ENCODE peak calls at places on chromosomes 3 and 15, in nine cellular contexts. E is SK-N-SH, Q is upper lobe of right lung, C is aorta, R is right atrium auricular region, A is pancreas, S is ovary, O is heart left ventricle, T is H9. H is an unnamed sample.

GRCh38 chr3:9397911-9398714 is 698 bp downstream of the SETD5 start:
- DNase-seq in E (peak), Q (peak), C (peak), R (peak), A (peak), S (peak), O (peak), T (peak), H (peak)

GRCh38 chr15:60966746-60967145 is 262.4 kb downstream of the RORA start:
- DNase-seq in E (no peak), Q (no peak), C (no peak), R (no peak), A (no peak), S (no peak), O (no peak), T (no peak), H (no peak)

GRCh38 chr3:126399348-126399730 is 4.6 kb downstream of the CFAP100 start:
- DNase-seq in E (no peak), Q (no peak), C (no peak), R (no peak), A (no peak), S (no peak), O (no peak), T (no peak), H (no peak)

GRCh38 chr15:67196672-67197363 is 57.6 kb downstream of the AAGAB start:
- DNase-seq in E (no peak), Q (no peak), C (no peak), R (no peak), A (no peak), S (no peak), O (no peak), T (no peak), H (peak)

GRCh38 chr15:27725733-27726132 is 373.4 kb downstream of the OCA2 start:
- DNase-seq in E (no peak), Q (no peak), C (no peak), R (no peak), A (no peak), S (no peak), O (no peak), T (no peak), H (no peak)

GRCh38 chr15:64825081-64825430 is 391 bp downstream of the PIF1 start:
- DNase-seq in E (peak), Q (no peak), C (no peak), R (no peak), A (no peak), S (no peak), O (no peak), T (no peak), H (no peak)

GRCh38 chr3:10945683-10946287 is 46.8 kb upstream of the SLC6A1 start:
- DNase-seq in E (peak), Q (peak), C (peak), R (no peak), A (peak), S (peak), O (peak), T (peak), H (peak)

GRCh38 chr3:73037369-73037699 is 24.1 kb upstream of the EBLN2 start:
- DNase-seq in E (no peak), Q (no peak), C (no peak), R (no peak), A (no peak), S (no peak), O (no peak), T (no peak), H (no peak)

GRCh38 chr3:12896206-12896697 is 54.9 kb upstream of the RPL32 start:
- DNase-seq in E (no peak), Q (no peak), C (no peak), R (no peak), A (no peak), S (no peak), O (peak), T (no peak), H (no peak)

GRCh38 chr3:46972396-46972795 is 4.1 kb downstream of the CCDC12 start:
- DNase-seq in E (no peak), Q (no peak), C (no peak), R (no peak), A (no peak), S (no peak), O (peak), T (no peak), H (no peak)

GRCh38 chr3:43676440-43676839 is 14.3 kb upstream of the ABHD5 start:
- DNase-seq in E (no peak), Q (no peak), C (no peak), R (no peak), A (no peak), S (no peak), O (no peak), T (no peak), H (no peak)

GRCh38 chr3:180180795-180181194 is 144.1 kb upstream of the PEX5L start:
- DNase-seq in E (no peak), Q (no peak), C (no peak), R (no peak), A (no peak), S (no peak), O (no peak), T (no peak), H (no peak)

GRCh38 chr3:173939319-173939718 is 541.8 kb downstream of the NLGN1 start:
- DNase-seq in E (no peak), Q (no peak), C (no peak), R (no peak), A (no peak), S (no peak), O (no peak), T (no peak), H (no peak)

GRCh38 chr3:51156147-51156546 is 228.9 kb upstream of the MANF start:
- DNase-seq in E (no peak), Q (no peak), C (no peak), R (no peak), A (no peak), S (no peak), O (no peak), T (no peak), H (no peak)

GRCh38 chr3:99781761-99782160 is 35.9 kb upstream of the CMSS1 start:
- DNase-seq in E (no peak), Q (no peak), C (no peak), R (no peak), A (no peak), S (no peak), O (no peak), T (no peak), H (peak)

GRCh38 chr3:52857870-52858269 is 23.1 kb upstream of the MUSTN1 start:
- DNase-seq in E (no peak), Q (no peak), C (no peak), R (no peak), A (no peak), S (no peak), O (no peak), T (no peak), H (no peak)

GRCh38 chr3:178762382-178762781 is 226.1 kb downstream of the KCNMB2 start:
- DNase-seq in E (no peak), Q (no peak), C (no peak), R (no peak), A (no peak), S (no peak), O (no peak), T (no peak), H (no peak)

GRCh38 chr3:88589131-88589530 is 439.4 kb downstream of the C3orf38 start:
- DNase-seq in E (no peak), Q (no peak), C (no peak), R (no peak), A (no peak), S (no peak), O (no peak), T (no peak), H (no peak)

GRCh38 chr15:64923546-64923945 is 11.8 kb downstream of the ANKDD1A start:
- DNase-seq in E (no peak), Q (no peak), C (no peak), R (no peak), A (no peak), S (no peak), O (no peak), T (no peak), H (no peak)

GRCh38 chr15:70863450-70864218 is 9.7 kb upstream of the LARP6 start:
- DNase-seq in E (no peak), Q (no peak), C (no peak), R (peak), A (no peak), S (no peak), O (no peak), T (no peak), H (no peak)

GRCh38 chr15:73930790-73931281 is 4.6 kb downstream of the LOXL1 start:
- DNase-seq in E (no peak), Q (no peak), C (peak), R (no peak), A (peak), S (no peak), O (peak), T (no peak), H (no peak)

GRCh38 chr3:195508185-195508584 is 34.9 kb downstream of the PPP1R2 start:
- DNase-seq in E (no peak), Q (no peak), C (no peak), R (no peak), A (no peak), S (no peak), O (no peak), T (no peak), H (no peak)

GRCh38 chr3:73398084-73398483 is 226.7 kb downstream of the PDZRN3 start:
- DNase-seq in E (no peak), Q (no peak), C (no peak), R (no peak), A (no peak), S (no peak), O (no peak), T (no peak), H (no peak)

GRCh38 chr3:138921316-138922292 is 25.3 kb downstream of the FOXL2 start:
- DNase-seq in E (no peak), Q (no peak), C (peak), R (no peak), A (no peak), S (no peak), O (no peak), T (no peak), H (no peak)

GRCh38 chr15:98874773-98875172 is 132.8 kb downstream of the PGPEP1L start:
- DNase-seq in E (no peak), Q (no peak), C (no peak), R (no peak), A (no peak), S (no peak), O (no peak), T (no peak), H (no peak)

GRCh38 chr3:32472716-32473115 is 29.9 kb downstream of the CMTM6 start:
- DNase-seq in E (no peak), Q (no peak), C (no peak), R (no peak), A (no peak), S (no peak), O (no peak), T (no peak), H (no peak)

GRCh38 chr3:173739716-173740115 is 342.2 kb downstream of the NLGN1 start:
- DNase-seq in E (no peak), Q (no peak), C (no peak), R (no peak), A (no peak), S (no peak), O (no peak), T (no peak), H (no peak)

GRCh38 chr15:83734487-83734886 is 80.6 kb downstream of the ADAMTSL3 start:
- DNase-seq in E (no peak), Q (no peak), C (no peak), R (no peak), A (no peak), S (peak), O (peak), T (peak), H (peak)

GRCh38 chr3:30548605-30549004 is 57.8 kb upstream of the TGFBR2 start:
- DNase-seq in E (peak), Q (no peak), C (no peak), R (no peak), A (no peak), S (no peak), O (no peak), T (peak), H (no peak)

GRCh38 chr3:155007729-155008128 is 72.4 kb upstream of the MME start:
- DNase-seq in E (no peak), Q (no peak), C (no peak), R (no peak), A (no peak), S (no peak), O (no peak), T (no peak), H (no peak)

GRCh38 chr3:65170357-65171090 is 482.7 kb upstream of the ADAMTS9 start:
- DNase-seq in E (peak), Q (peak), C (peak), R (peak), A (peak), S (peak), O (peak), T (no peak), H (peak)

GRCh38 chr3:9615003-9615628 is 34.2 kb upstream of the MTMR14 start:
- DNase-seq in E (no peak), Q (no peak), C (no peak), R (no peak), A (no peak), S (no peak), O (no peak), T (no peak), H (no peak)

GRCh38 chr3:177673105-177673804 is 476.0 kb upstream of the TBL1XR1 start:
- DNase-seq in E (no peak), Q (no peak), C (no peak), R (no peak), A (no peak), S (peak), O (no peak), T (no peak), H (peak)

GRCh38 chr3:105691053-105691452 is 177.8 kb downstream of the CBLB start:
- DNase-seq in E (no peak), Q (no peak), C (no peak), R (no peak), A (no peak), S (no peak), O (no peak), T (no peak), H (no peak)

GRCh38 chr3:78434801-78435200 is 1333.0 kb downstream of the ROBO1 start:
- DNase-seq in E (no peak), Q (no peak), C (no peak), R (no peak), A (no peak), S (no peak), O (no peak), T (no peak), H (no peak)

GRCh38 chr15:90038639-90039095 is 37.5 kb downstream of the ZNF710 start:
- DNase-seq in E (no peak), Q (peak), C (no peak), R (no peak), A (peak), S (no peak), O (no peak), T (no peak), H (no peak)

GRCh38 chr3:71585891-71586809 is 2.6 kb upstream of the FOXP1 start:
- DNase-seq in E (peak), Q (no peak), C (no peak), R (no peak), A (no peak), S (peak), O (no peak), T (no peak), H (no peak)
- H3K27ac ChIP-seq in E (peak), Q (no peak), C (peak), R (peak), A (peak), S (no peak), O (peak), T (no peak), H (no peak)

DNA sequence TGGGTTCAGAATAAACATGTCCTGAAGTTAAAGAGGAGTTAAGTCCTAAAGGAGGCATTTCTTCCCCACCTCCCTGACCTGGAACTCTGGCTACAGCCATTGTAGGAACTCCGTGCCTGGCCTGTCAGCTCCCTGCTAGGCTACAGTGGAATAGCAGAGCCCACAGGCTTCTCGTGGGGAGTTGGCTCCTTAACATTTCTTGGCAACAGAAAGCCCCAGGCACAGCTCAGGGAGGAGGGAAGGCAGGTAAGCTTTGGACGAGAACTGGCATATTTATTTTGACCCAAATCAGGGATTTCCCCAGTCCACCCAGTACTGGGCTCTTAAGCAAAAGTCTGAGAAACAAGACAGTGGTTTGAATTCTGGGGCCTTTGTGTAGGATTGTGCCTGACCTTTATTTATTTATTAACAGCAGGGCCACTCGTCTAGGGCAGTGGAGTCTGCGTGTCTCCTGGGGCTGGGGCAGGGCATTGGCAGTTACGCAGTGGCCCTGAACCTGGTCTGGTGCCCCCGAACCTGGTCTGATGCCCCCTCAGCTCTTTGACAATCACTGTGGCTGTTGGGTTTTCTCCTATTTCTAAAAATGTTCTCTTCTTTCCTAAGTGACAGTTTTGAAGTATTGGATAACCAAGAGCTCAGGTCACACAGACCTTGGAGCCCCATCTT is 7.9 kb upstream of the ISG20 start:
- DNase-seq in E (no peak), Q (no peak), C (peak), R (no peak), A (no peak), S (no peak), O (no peak), T (no peak), H (no peak)
- H3K27ac ChIP-seq in E (no peak), Q (peak), C (no peak), R (peak), A (no peak), S (no peak), O (no peak), T (no peak), H (no peak)

GRCh38 chr3:157444789-157445188 is 8.1 kb downstream of the PTX3 start:
- DNase-seq in E (no peak), Q (no peak), C (no peak), R (no peak), A (no peak), S (no peak), O (no peak), T (no peak), H (no peak)
- H3K27ac ChIP-seq in E (no peak), Q (no peak), C (no peak), R (no peak), A (no peak), S (no peak), O (no peak), T (no peak), H (no peak)

GRCh38 chr3:57059416-57059815 is 1.0 kb upstream of the SPATA12 start:
- DNase-seq in E (peak), Q (no peak), C (no peak), R (no peak), A (no peak), S (no peak), O (no peak), T (no peak), H (no peak)
- H3K27ac ChIP-seq in E (no peak), Q (no peak), C (no peak), R (no peak), A (no peak), S (no peak), O (no peak), T (no peak), H (no peak)

H was measured in cardiac muscle cell.